ENCODE peak calls at places on chromosomes 7 and 10, in six cellular contexts. W is mesenchymal stem cell, B is H9, T is H1, G is neuronal stem cell, V is trophoblast cell. Z is an unnamed sample.

GRCh38 chr7:105028004-105028403 is 14.0 kb downstream of the KMT2E start:
- DNase-seq in B (no peak), W (no peak), T (no peak), V (no peak), G (no peak), Z (no peak)

GRCh38 chr7:157660971-157661610 is 324.3 kb downstream of the DNAJB6 start:
- DNase-seq in W (no peak), V (no peak), B (no peak), T (no peak), G (no peak), Z (no peak)

GRCh38 chr7:136004083-136004482 is 26.9 kb upstream of the MTPN start:
- DNase-seq in G (no peak), T (no peak), W (no peak), V (no peak), B (no peak), Z (no peak)

GRCh38 chr10:26879744-26880143 is 19.0 kb upstream of the ABI1 start:
- DNase-seq in W (no peak), V (no peak), B (no peak), T (no peak), G (no peak), Z (no peak)

GRCh38 chr7:149422065-149422913 is 38.6 kb downstream of the ZNF777 start:
- DNase-seq in B (peak), T (peak), G (peak), W (peak), V (peak), Z (peak)

GRCh38 chr10:126904807-126905686 is at the start of gene DOCK1:
- DNase-seq in V (peak), T (peak), W (peak), G (peak), B (peak), Z (peak)

GRCh38 chr7:121329460-121330052 is 756 bp downstream of the WNT16 start:
- DNase-seq in T (peak), B (peak), V (peak), G (peak), W (no peak), Z (no peak)

GRCh38 chr10:96380821-96381220 is 22.0 kb upstream of the OPALIN start:
- DNase-seq in W (no peak), G (no peak), T (no peak), V (peak), B (no peak), Z (no peak)

GRCh38 chr7:142870147-142870559 is 15.3 kb downstream of the EPHB6 start:
- DNase-seq in G (no peak), B (peak), W (no peak), T (peak), V (no peak), Z (no peak)

GRCh38 chr7:120272896-120273475 is at the start of gene KCND2:
- DNase-seq in W (peak), B (peak), T (peak), G (peak), V (no peak), Z (no peak)

GRCh38 chr10:79159785-79160184 is 91.0 kb downstream of the ZMIZ1 start:
- DNase-seq in B (no peak), T (no peak), G (no peak), W (peak), V (no peak), Z (peak)

GRCh38 chr7:75729851-75730274 is 8.9 kb downstream of the HIP1 start:
- DNase-seq in W (no peak), V (no peak), T (no peak), G (no peak), B (peak), Z (no peak)

GRCh38 chr7:18573410-18574234 is 78.1 kb downstream of the HDAC9 start:
- DNase-seq in V (no peak), G (no peak), T (no peak), B (no peak), W (no peak), Z (no peak)

GRCh38 chr10:124221356-124222297 is 128.2 kb upstream of the CHST15 start:
- DNase-seq in W (peak), T (no peak), B (no peak), G (no peak), V (no peak), Z (no peak)

GRCh38 chr7:116086547-116086946 is 56.0 kb upstream of the TFEC start:
- DNase-seq in V (no peak), G (no peak), B (no peak), W (no peak), T (no peak), Z (no peak)

GRCh38 chr7:116087291-116087690 is 56.7 kb upstream of the TFEC start:
- DNase-seq in W (no peak), T (no peak), G (no peak), B (no peak), V (no peak), Z (no peak)

GRCh38 chr7:116089293-116089692 is 58.7 kb upstream of the TFEC start:
- DNase-seq in G (no peak), W (no peak), T (no peak), B (no peak), V (no peak), Z (no peak)

GRCh38 chr7:116083791-116084190 is 53.2 kb upstream of the TFEC start:
- DNase-seq in T (no peak), V (no peak), B (no peak), W (no peak), G (peak), Z (no peak)

GRCh38 chr7:116087984-116088383 is 57.4 kb upstream of the TFEC start:
- DNase-seq in W (no peak), T (no peak), V (no peak), G (no peak), B (no peak), Z (no peak)
- H3K14ac ChIP-seq in W (no peak), T (no peak), V (no peak), G (no peak), B (no peak), Z (no peak)

GRCh38 chr10:85857791-85858190 is 508.8 kb downstream of the GRID1 start:
- DNase-seq in V (peak), T (no peak), B (no peak), G (no peak), W (no peak), Z (no peak)

GRCh38 chr10:85857305-85857704 is 509.3 kb downstream of the GRID1 start:
- DNase-seq in V (no peak), T (no peak), W (no peak), G (no peak), B (no peak), Z (no peak)

GRCh38 chr10:85859859-85860258 is 506.7 kb downstream of the GRID1 start:
- DNase-seq in T (no peak), W (no peak), G (no peak), B (no peak), V (no peak), Z (no peak)

GRCh38 chr10:85861513-85862197 is 504.9 kb downstream of the GRID1 start:
- DNase-seq in V (no peak), B (no peak), G (no peak), T (no peak), W (no peak), Z (no peak)

GRCh38 chr10:85858776-85859515 is 507.6 kb downstream of the GRID1 start:
- DNase-seq in T (no peak), B (no peak), G (no peak), W (peak), V (no peak), Z (no peak)
- H3K14ac ChIP-seq in T (no peak), B (no peak), G (no peak), W (no peak), V (no peak), Z (no peak)

DNA sequence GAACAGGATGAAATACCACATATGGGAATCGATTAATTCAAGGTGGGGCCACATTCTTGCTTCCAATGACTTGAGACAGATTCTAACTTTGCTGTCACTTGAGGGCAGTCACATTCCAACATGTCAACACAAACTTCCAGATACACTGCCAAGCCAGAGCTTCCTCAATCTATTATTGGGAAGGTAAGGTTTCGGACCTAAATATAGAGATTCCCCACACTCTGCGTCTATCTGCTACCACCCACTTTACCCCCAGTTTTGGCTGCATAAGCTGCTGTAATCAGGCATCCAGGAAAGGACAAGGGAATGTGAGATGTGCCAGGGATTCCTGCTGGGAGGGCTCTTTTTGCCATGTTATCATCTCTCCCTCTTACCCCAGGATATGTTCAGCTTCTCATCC is 20.5 kb upstream of the DGKI start:
- DNase-seq in V (no peak), G (no peak), B (no peak), W (no peak), T (no peak), Z (no peak)
- H3K14ac ChIP-seq in V (no peak), G (no peak), B (no peak), W (no peak), T (no peak), Z (no peak)

DNA sequence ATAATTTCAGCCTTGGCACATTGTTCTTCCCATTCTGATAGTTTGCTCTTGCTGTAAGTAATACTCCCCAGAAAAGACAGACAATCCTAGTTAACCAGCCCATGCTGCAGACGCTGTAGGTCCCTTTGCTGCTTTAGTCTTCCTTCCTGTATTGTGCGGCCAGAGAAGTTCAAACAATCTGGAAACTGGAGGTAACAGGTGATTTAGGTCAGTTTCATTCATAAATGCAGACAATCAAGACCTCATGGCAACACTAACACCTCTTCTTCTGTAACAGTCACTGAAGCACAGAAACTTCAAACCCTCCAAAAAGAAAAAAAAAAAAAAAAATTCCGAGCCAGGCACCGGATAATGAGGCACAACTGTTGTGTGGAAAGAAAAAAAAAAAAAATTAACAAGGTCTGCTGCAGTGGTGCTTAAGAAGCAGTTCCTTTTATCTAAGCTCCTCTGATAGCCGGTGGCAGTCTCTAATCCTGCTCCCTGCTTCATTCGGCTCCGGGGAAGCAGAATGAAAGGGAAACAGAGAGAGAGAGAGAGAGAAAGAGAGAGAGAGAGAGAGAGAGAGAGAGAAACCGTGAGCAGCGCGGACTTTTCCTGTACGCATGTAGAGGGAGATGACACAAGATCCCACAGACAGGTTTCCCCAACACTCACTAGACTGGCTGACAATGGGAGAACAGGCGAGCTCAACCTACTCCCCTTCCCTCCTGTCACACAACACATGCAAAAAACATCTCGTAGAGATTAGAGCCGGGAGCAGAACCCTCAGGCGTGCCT is at the start of gene SEMA3A:
- DNase-seq in V (peak), G (peak), B (peak), T (no peak), W (peak), Z (peak)
- H3K14ac ChIP-seq in V (no peak), G (no peak), B (no peak), T (no peak), W (no peak), Z (peak)

GRCh38 chr10:2475711-2476110 is 591.6 kb upstream of the PFKP start:
- DNase-seq in T (no peak), V (no peak), G (no peak), B (no peak), W (no peak), Z (no peak)
- H3K14ac ChIP-seq in T (no peak), V (no peak), G (no peak), B (no peak), W (no peak), Z (no peak)

Z was measured in IMR-90.